ENCODE peak calls at places on chromosomes 1 and 21, in eight cellular contexts. One of them, this sample, is unnamed.

GRCh38 chr21:37868896-37869295 is 47.4 kb downstream of the KCNJ6 start:
- DNase-seq in GM12878: no peak
- DNase-seq in mammary epithelial cell: peak; percentile 52
- DNase-seq in CD8-positive, alpha-beta T cell: no peak
- DNase-seq in lung: no peak
- DNase-seq in brain microvascular endothelial cell: peak; percentile 56
- DNase-seq in pancreas: no peak
- DNase-seq in testis: no peak
- DNase-seq in this sample: no peak

GRCh38 chr1:248810000-248810726 is 15.6 kb downstream of the SH3BP5L start:
- DNase-seq in GM12878: no peak
- DNase-seq in mammary epithelial cell: no peak
- DNase-seq in CD8-positive, alpha-beta T cell: no peak
- DNase-seq in lung: no peak
- DNase-seq in brain microvascular endothelial cell: no peak
- DNase-seq in pancreas: no peak
- DNase-seq in testis: no peak
- DNase-seq in this sample: no peak

GRCh38 chr21:37281993-37282392 is 14.9 kb upstream of the VPS26C start:
- DNase-seq in GM12878: no peak
- DNase-seq in mammary epithelial cell: no peak
- DNase-seq in CD8-positive, alpha-beta T cell: no peak
- DNase-seq in lung: no peak
- DNase-seq in brain microvascular endothelial cell: no peak
- DNase-seq in pancreas: no peak
- DNase-seq in testis: peak; percentile 37
- DNase-seq in this sample: no peak

GRCh38 chr1:183733610-183734219 is 71.2 kb upstream of the RGL1 start:
- DNase-seq in GM12878: no peak
- DNase-seq in mammary epithelial cell: no peak
- DNase-seq in CD8-positive, alpha-beta T cell: no peak
- DNase-seq in lung: no peak
- DNase-seq in brain microvascular endothelial cell: no peak
- DNase-seq in pancreas: no peak
- DNase-seq in testis: no peak
- DNase-seq in this sample: peak; percentile 59

GRCh38 chr1:151720974-151721787 is at the start of gene RIIAD1:
- DNase-seq in GM12878: no peak
- DNase-seq in mammary epithelial cell: no peak
- DNase-seq in CD8-positive, alpha-beta T cell: peak; percentile 16
- DNase-seq in lung: no peak
- DNase-seq in brain microvascular endothelial cell: no peak
- DNase-seq in pancreas: peak; percentile 30
- DNase-seq in testis: peak; percentile 55
- DNase-seq in this sample: no peak

GRCh38 chr1:113576271-113576670 is 183.0 kb downstream of the PHTF1 start:
- DNase-seq in GM12878: no peak
- DNase-seq in mammary epithelial cell: no peak
- DNase-seq in CD8-positive, alpha-beta T cell: no peak
- DNase-seq in lung: no peak
- DNase-seq in brain microvascular endothelial cell: no peak
- DNase-seq in pancreas: no peak
- DNase-seq in testis: no peak
- DNase-seq in this sample: no peak

GRCh38 chr1:61085191-61086086 is 3.1 kb downstream of the NFIA start:
- DNase-seq in GM12878: no peak
- DNase-seq in mammary epithelial cell: no peak
- DNase-seq in CD8-positive, alpha-beta T cell: no peak
- DNase-seq in lung: no peak
- DNase-seq in brain microvascular endothelial cell: no peak
- DNase-seq in pancreas: no peak
- DNase-seq in testis: no peak
- DNase-seq in this sample: peak; percentile 9

GRCh38 chr1:25140073-25140797 is 92.1 kb downstream of the SYF2 start:
- DNase-seq in GM12878: peak; percentile 69
- DNase-seq in mammary epithelial cell: peak; percentile 35
- DNase-seq in CD8-positive, alpha-beta T cell: no peak
- DNase-seq in lung: peak; percentile 27
- DNase-seq in brain microvascular endothelial cell: no peak
- DNase-seq in pancreas: no peak
- DNase-seq in testis: no peak
- DNase-seq in this sample: no peak

GRCh38 chr1:196178083-196178635 is 430.1 kb downstream of the KCNT2 start:
- DNase-seq in GM12878: no peak
- DNase-seq in mammary epithelial cell: peak; percentile 64
- DNase-seq in CD8-positive, alpha-beta T cell: no peak
- DNase-seq in lung: no peak
- DNase-seq in brain microvascular endothelial cell: peak; percentile 3
- DNase-seq in pancreas: no peak
- DNase-seq in testis: no peak
- DNase-seq in this sample: no peak

GRCh38 chr1:23591460-23592208 is 32.3 kb upstream of the ID3 start:
- DNase-seq in GM12878: no peak
- DNase-seq in mammary epithelial cell: no peak
- DNase-seq in CD8-positive, alpha-beta T cell: no peak
- DNase-seq in lung: no peak
- DNase-seq in brain microvascular endothelial cell: no peak
- DNase-seq in pancreas: no peak
- DNase-seq in testis: no peak
- DNase-seq in this sample: no peak

GRCh38 chr1:227886503-227886961 is 61.2 kb downstream of the WNT9A start:
- DNase-seq in GM12878: no peak
- DNase-seq in mammary epithelial cell: no peak
- DNase-seq in CD8-positive, alpha-beta T cell: no peak
- DNase-seq in lung: peak; percentile 26
- DNase-seq in brain microvascular endothelial cell: no peak
- DNase-seq in pancreas: no peak
- DNase-seq in testis: no peak
- DNase-seq in this sample: no peak

GRCh38 chr1:26582836-26583460 is 53.4 kb downstream of the RPS6KA1 start:
- DNase-seq in GM12878: peak; percentile 56
- DNase-seq in mammary epithelial cell: peak; percentile 11
- DNase-seq in CD8-positive, alpha-beta T cell: no peak
- DNase-seq in lung: peak; percentile 58
- DNase-seq in brain microvascular endothelial cell: peak; percentile 11
- DNase-seq in pancreas: no peak
- DNase-seq in testis: no peak
- DNase-seq in this sample: peak; percentile 79

GRCh38 chr1:6490181-6491075 is 1.0 kb downstream of the PLEKHG5 start:
- DNase-seq in GM12878: peak; percentile 15
- DNase-seq in mammary epithelial cell: peak; percentile 78
- DNase-seq in CD8-positive, alpha-beta T cell: no peak
- DNase-seq in lung: peak; percentile 56
- DNase-seq in brain microvascular endothelial cell: peak; percentile 62
- DNase-seq in pancreas: peak; percentile 71
- DNase-seq in testis: peak; percentile 78
- DNase-seq in this sample: peak; percentile 80

DNA sequence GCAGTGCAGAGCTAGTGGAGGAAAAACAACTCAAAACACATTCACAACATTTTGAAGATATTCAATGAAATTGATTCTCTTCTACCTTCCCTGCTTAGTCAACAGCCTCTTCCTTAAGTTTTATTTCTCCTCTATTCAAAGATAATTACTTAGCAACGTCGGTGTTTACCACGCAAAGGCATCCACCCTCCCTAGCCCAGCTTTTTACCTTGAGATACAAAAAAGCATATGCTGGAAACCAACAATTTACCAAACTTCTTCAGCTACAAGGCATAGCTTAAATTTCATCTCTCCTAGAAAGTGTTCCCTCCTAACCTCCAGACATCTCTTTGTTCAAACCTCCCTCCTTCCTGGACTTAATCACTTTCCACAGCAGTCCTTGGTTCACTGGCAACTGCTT is 102.8 kb upstream of the SOD1 start:
- DNase-seq in GM12878: no peak
- DNase-seq in mammary epithelial cell: no peak
- DNase-seq in CD8-positive, alpha-beta T cell: no peak
- DNase-seq in lung: no peak
- DNase-seq in brain microvascular endothelial cell: no peak
- DNase-seq in pancreas: no peak
- DNase-seq in testis: no peak
- DNase-seq in this sample: no peak
- H3K4me3 ChIP-seq in GM12878: no peak overlapping the region
- H3K4me3 ChIP-seq in mammary epithelial cell: no peak overlapping the region
- H3K4me3 ChIP-seq in CD8-positive, alpha-beta T cell: no peak overlapping the region
- H3K4me3 ChIP-seq in lung: no peak overlapping the region
- H3K4me3 ChIP-seq in brain microvascular endothelial cell: no peak overlapping the region
- H3K4me3 ChIP-seq in pancreas: no peak overlapping the region
- H3K4me3 ChIP-seq in testis: no peak overlapping the region
- H3K4me3 ChIP-seq in this sample: no peak overlapping the region

DNA sequence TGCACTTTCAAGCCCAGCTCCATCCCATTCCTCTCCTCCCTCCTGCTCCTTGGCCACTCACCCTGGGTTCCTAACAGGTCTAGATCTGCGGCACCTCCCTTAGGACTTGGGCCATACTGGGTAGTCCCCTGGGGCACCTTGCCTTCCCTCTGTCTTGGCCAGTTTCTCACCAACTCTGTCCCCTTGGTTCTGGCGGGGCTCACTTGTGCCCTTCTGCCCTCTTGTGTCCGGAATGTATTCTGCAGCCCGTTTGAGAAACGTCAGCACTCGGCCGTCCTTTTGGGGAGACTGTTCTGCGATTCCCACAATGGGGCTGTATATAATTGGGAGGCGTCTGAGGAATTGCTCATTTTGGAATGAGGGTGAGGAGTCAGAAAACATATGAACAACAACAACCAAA is 162.4 kb downstream of the ZSCAN20 start:
- DNase-seq in GM12878: no peak
- DNase-seq in mammary epithelial cell: no peak
- DNase-seq in CD8-positive, alpha-beta T cell: no peak
- DNase-seq in lung: peak; percentile 50
- DNase-seq in brain microvascular endothelial cell: no peak
- DNase-seq in pancreas: peak; percentile 60
- DNase-seq in testis: peak; percentile 58
- DNase-seq in this sample: peak; percentile 17
- TF ChIP-seq CTCF in GM12878: peak; percentile 67
- TF ChIP-seq CTCF in mammary epithelial cell: peak; percentile 66
- TF ChIP-seq CTCF in CD8-positive, alpha-beta T cell: peak; percentile 35
- TF ChIP-seq CTCF in lung: no peak
- TF ChIP-seq CTCF in brain microvascular endothelial cell: peak; percentile 77
- TF ChIP-seq CTCF in pancreas: peak; percentile 48
- TF ChIP-seq CTCF in testis: peak; percentile 48
- TF ChIP-seq CTCF in this sample: peak; percentile 56

GRCh38 chr1:39539252-39539790 is 37.3 kb downstream of the PABPC4 start:
- DNase-seq in GM12878: peak; percentile 27
- DNase-seq in mammary epithelial cell: peak; percentile 45
- DNase-seq in CD8-positive, alpha-beta T cell: peak; percentile 16
- DNase-seq in lung: peak; percentile 69
- DNase-seq in brain microvascular endothelial cell: peak; percentile 70
- DNase-seq in pancreas: peak; percentile 69
- DNase-seq in testis: peak; percentile 84
- DNase-seq in this sample: peak; percentile 86
- H3K4me3 ChIP-seq in GM12878: no peak overlapping the region
- H3K4me3 ChIP-seq in mammary epithelial cell: no peak overlapping the region
- H3K4me3 ChIP-seq in CD8-positive, alpha-beta T cell: no peak overlapping the region
- H3K4me3 ChIP-seq in lung: no peak overlapping the region
- H3K4me3 ChIP-seq in brain microvascular endothelial cell: no peak overlapping the region
- H3K4me3 ChIP-seq in pancreas: no peak overlapping the region
- H3K4me3 ChIP-seq in testis: no peak overlapping the region
- H3K4me3 ChIP-seq in this sample: no peak overlapping the region

GRCh38 chr1:92486251-92487077 is at the start of gene GFI1:
- DNase-seq in GM12878: no peak
- DNase-seq in mammary epithelial cell: peak; percentile 19
- DNase-seq in CD8-positive, alpha-beta T cell: peak; percentile 37
- DNase-seq in lung: peak; percentile 31
- DNase-seq in brain microvascular endothelial cell: no peak
- DNase-seq in pancreas: peak; percentile 74
- DNase-seq in testis: peak; percentile 23
- DNase-seq in this sample: no peak
- TF ChIP-seq CTCF in GM12878: peak; percentile 13
- TF ChIP-seq CTCF in mammary epithelial cell: no peak
- TF ChIP-seq CTCF in CD8-positive, alpha-beta T cell: no peak
- TF ChIP-seq CTCF in lung: no peak
- TF ChIP-seq CTCF in brain microvascular endothelial cell: no peak
- TF ChIP-seq CTCF in pancreas: no peak
- TF ChIP-seq CTCF in testis: no peak
- TF ChIP-seq CTCF in this sample: no peak

GRCh38 chr1:79375352-79375751 is 368.8 kb upstream of the ADGRL4 start:
- DNase-seq in GM12878: no peak
- DNase-seq in mammary epithelial cell: no peak
- DNase-seq in CD8-positive, alpha-beta T cell: no peak
- DNase-seq in lung: no peak
- DNase-seq in brain microvascular endothelial cell: no peak
- DNase-seq in pancreas: no peak
- DNase-seq in testis: no peak
- DNase-seq in this sample: no peak

GRCh38 chr1:79373481-79374132 is 367.1 kb upstream of the ADGRL4 start:
- DNase-seq in GM12878: no peak
- DNase-seq in mammary epithelial cell: no peak
- DNase-seq in CD8-positive, alpha-beta T cell: no peak
- DNase-seq in lung: no peak
- DNase-seq in brain microvascular endothelial cell: no peak
- DNase-seq in pancreas: peak; percentile 42
- DNase-seq in testis: no peak
- DNase-seq in this sample: peak; percentile 59

GRCh38 chr1:79380078-79380477 is 373.5 kb upstream of the ADGRL4 start:
- DNase-seq in GM12878: no peak
- DNase-seq in mammary epithelial cell: no peak
- DNase-seq in CD8-positive, alpha-beta T cell: no peak
- DNase-seq in lung: no peak
- DNase-seq in brain microvascular endothelial cell: no peak
- DNase-seq in pancreas: no peak
- DNase-seq in testis: no peak
- DNase-seq in this sample: no peak

GRCh38 chr1:79371802-79372201 is 365.3 kb upstream of the ADGRL4 start:
- DNase-seq in GM12878: no peak
- DNase-seq in mammary epithelial cell: no peak
- DNase-seq in CD8-positive, alpha-beta T cell: no peak
- DNase-seq in lung: no peak
- DNase-seq in brain microvascular endothelial cell: no peak
- DNase-seq in pancreas: no peak
- DNase-seq in testis: no peak
- DNase-seq in this sample: no peak

DNA sequence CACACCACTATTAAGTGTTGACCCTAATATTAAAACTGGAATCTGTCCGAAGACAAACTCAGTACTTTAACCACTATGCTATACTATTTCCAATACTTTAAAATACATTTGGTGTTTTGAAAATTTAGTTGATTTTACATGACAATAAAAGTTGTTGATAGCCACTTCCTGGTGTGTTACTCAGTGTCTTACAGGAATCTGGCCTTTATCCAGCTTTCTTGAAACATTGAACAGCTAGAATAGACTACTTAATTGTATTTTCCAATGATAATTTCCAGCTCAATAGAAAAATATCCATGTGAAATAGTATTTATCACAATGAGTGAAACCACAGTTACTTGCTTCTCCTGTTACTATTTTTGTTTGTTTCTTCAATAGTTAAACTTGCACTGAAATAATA is 369.6 kb upstream of the ADGRL4 start:
- DNase-seq in GM12878: no peak
- DNase-seq in mammary epithelial cell: no peak
- DNase-seq in CD8-positive, alpha-beta T cell: no peak
- DNase-seq in lung: no peak
- DNase-seq in brain microvascular endothelial cell: no peak
- DNase-seq in pancreas: no peak
- DNase-seq in testis: no peak
- DNase-seq in this sample: peak; percentile 16
- H3K4me3 ChIP-seq in GM12878: no peak overlapping the region
- H3K4me3 ChIP-seq in mammary epithelial cell: no peak overlapping the region
- H3K4me3 ChIP-seq in CD8-positive, alpha-beta T cell: no peak overlapping the region
- H3K4me3 ChIP-seq in lung: no peak overlapping the region
- H3K4me3 ChIP-seq in brain microvascular endothelial cell: no peak overlapping the region
- H3K4me3 ChIP-seq in pancreas: no peak overlapping the region
- H3K4me3 ChIP-seq in testis: no peak overlapping the region
- H3K4me3 ChIP-seq in this sample: no peak overlapping the region

GRCh38 chr1:210688482-210689233 is 360.0 kb downstream of the HHAT start:
- DNase-seq in GM12878: no peak
- DNase-seq in mammary epithelial cell: no peak
- DNase-seq in CD8-positive, alpha-beta T cell: no peak
- DNase-seq in lung: no peak
- DNase-seq in brain microvascular endothelial cell: no peak
- DNase-seq in pancreas: no peak
- DNase-seq in testis: no peak
- DNase-seq in this sample: no peak
- TF ChIP-seq CTCF in GM12878: no peak
- TF ChIP-seq CTCF in mammary epithelial cell: no peak
- TF ChIP-seq CTCF in CD8-positive, alpha-beta T cell: no peak
- TF ChIP-seq CTCF in lung: no peak
- TF ChIP-seq CTCF in brain microvascular endothelial cell: no peak
- TF ChIP-seq CTCF in pancreas: no peak
- TF ChIP-seq CTCF in testis: no peak
- TF ChIP-seq CTCF in this sample: no peak

This sample was measured in cardiac fibroblast.